ENCODE peak calls at places on chromosomes 2 and 18, in four cellular contexts. X is endodermal cell, E is HCT116, R is cardiac muscle cell. Z is an unnamed sample.

GRCh38 chr18:54134053-54134452 is 90.4 kb downstream of the MBD2 start:
- DNase-seq in X (no peak), E (no peak), R (no peak), Z (peak; percentile 67)

GRCh38 chr18:12990662-12990976 is 543 bp upstream of the CEP192 start:
- DNase-seq in X (no peak), E (no peak), R (no peak), Z (peak; percentile 4)

GRCh38 chr2:137118140-137118539 is 352.8 kb downstream of the THSD7B start:
- DNase-seq in X (no peak), E (no peak), R (no peak), Z (no peak)

GRCh38 chr18:61797691-61798590 is 94.9 kb downstream of the RNF152 start:
- DNase-seq in X (no peak), E (no peak), R (no peak), Z (no peak)

GRCh38 chr2:134988994-134989605 is 58.1 kb downstream of the MAP3K19 start:
- DNase-seq in X (no peak), E (peak; percentile 18), R (peak; percentile 26), Z (peak; percentile 49)

GRCh38 chr2:231931481-231931915 is 5.3 kb upstream of the NPPC start:
- DNase-seq in X (no peak), E (no peak), R (no peak), Z (no peak)

GRCh38 chr2:106334802-106335201 is 133.4 kb downstream of the RGPD3 start:
- DNase-seq in X (no peak), E (no peak), R (no peak), Z (no peak)

GRCh38 chr2:226031078-226031937 is 631.8 kb downstream of the NYAP2 start:
- DNase-seq in X (peak; percentile 91), E (peak; percentile 65), R (peak; percentile 84), Z (peak; percentile 50)

GRCh38 chr2:185221-185620 is 78.6 kb downstream of the SH3YL1 start:
- DNase-seq in X (no peak), E (no peak), R (no peak), Z (peak; percentile 66)

GRCh38 chr18:9366126-9366714 is 31.6 kb downstream of the TWSG1 start:
- DNase-seq in X (peak; percentile 87), E (peak; percentile 64), R (peak; percentile 48), Z (peak; percentile 89)

GRCh38 chr2:96471772-96472171 is 33.4 kb downstream of the NEURL3 start:
- DNase-seq in X (no peak), E (no peak), R (no peak), Z (no peak)

GRCh38 chr2:71756280-71756906 is 303.0 kb downstream of the DYSF start:
- DNase-seq in X (no peak), E (no peak), R (no peak), Z (no peak)

GRCh38 chr2:29182920-29183319 is 67.7 kb downstream of the CLIP4 start:
- DNase-seq in X (no peak), E (no peak), R (no peak), Z (no peak)

GRCh38 chr2:8049851-8050571 is 631.8 kb upstream of the ID2 start:
- DNase-seq in X (no peak), E (no peak), R (no peak), Z (peak; percentile 46)

GRCh38 chr2:161321944-161322343 is 13.7 kb downstream of the PSMD14 start:
- DNase-seq in X (no peak), E (no peak), R (no peak), Z (no peak)

DNA sequence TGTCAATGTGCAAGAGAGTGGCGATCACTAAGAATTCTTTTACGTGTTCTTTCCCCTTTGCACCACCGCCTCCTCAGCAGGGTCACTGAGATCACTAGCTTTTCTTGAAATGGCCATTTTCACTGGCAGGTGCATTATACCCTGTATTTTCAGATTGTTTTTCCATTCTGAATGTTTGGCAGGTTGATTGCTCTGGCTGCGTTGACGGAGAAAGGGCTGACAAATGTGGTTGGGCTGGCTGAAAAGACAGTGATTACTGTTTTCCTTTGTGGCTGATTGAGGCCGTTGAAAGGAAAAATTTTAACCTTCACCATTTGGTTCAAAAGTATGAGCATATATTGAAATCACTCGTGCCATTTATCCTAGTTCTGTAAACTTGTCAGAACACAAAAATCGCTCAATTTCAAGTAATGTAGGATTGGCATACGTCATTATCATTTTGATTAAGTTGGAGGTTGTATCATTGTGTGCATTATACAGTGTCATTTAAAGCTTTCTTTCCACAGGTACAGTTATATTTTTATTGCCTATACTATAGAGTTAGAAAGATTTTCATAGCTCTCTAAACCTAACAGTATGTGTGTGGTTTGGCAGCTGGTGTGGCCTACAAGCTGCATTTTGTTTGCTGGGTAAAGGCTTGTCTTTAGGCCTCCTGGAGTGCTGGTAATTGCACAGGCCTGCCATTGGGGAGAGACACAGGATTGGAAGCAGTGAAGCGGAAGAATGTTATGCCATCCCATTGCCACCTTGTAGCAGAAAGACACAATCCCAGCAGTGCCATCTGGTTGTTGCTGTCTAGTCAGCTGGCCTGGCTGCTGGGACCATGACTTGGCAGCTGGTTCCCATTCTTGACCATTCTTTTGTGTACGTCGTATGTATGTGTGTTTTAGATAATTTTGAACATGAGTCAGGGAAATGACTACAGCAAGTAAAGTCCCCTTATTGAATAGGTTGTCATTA is 36.7 kb downstream of the DYNC1I2 start:
- DNase-seq in X (peak; percentile 68), E (no peak), R (peak; percentile 2), Z (no peak)
- TF ChIP-seq CTCF in X (peak; percentile 59), E (no peak), R (no peak), Z (peak; percentile 28)

DNA sequence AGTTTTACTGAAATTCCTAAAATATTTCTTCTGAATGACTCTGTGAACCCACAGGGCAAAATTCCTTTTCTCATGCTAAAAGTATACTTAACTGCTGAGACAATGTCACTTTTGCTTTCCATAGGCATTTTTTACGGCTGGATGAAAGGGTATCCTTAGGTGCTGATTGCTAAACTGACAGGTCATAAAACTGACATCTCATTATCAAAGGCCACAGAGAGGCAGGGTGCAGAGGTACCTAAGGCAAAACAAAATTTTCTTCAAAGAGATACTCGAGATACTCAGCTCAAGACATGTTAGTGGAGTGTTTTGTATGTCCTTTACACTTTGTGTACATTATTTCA is 62.0 kb upstream of the WDR75 start:
- DNase-seq in X (no peak), E (no peak), R (no peak), Z (peak; percentile 29)
- H3K4me3 ChIP-seq in X (no peak overlapping the region), E (peak overlapping the region; percentile 16), R (no peak overlapping the region), Z (no peak overlapping the region)

DNA sequence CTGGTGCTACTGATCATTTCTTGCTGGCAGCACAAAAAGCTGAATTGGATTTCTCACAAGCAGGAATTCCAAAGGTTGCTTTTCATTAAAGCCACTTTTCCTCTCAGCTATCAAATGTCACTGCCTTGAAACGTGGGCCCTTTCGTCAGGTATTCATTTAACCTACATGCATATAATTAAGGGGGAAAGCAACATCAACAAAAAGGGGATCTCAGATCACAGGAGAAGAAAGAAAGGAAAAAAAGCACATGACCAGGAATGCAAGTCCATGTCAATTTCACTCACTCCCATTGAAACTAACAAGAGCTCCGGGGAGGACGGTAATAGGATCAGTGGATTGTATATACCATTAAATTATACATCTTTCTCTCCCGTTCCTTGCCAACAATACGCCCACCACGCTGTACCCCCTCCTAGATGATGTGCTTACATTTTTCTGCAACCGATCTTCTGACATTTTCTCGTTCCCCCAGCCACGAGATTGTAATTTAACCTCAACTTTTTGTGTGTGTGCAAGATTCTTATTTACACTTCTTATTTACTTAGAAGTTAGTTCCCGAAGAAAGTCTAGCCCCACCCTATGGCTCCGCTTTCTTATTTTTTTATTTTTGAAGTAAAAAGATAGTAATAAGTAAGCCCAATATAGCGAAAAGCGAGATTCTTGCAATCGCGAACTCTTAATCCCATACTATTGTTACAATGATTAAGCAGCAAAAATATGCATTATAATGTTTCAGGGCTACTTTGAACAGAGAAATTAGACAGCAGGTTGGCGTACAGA is 707 bp downstream of the FIGN start:
- DNase-seq in X (peak; percentile 47), E (no peak), R (peak; percentile 36), Z (peak; percentile 27)
- TF ChIP-seq CTCF in X (no peak), E (no peak), R (no peak), Z (no peak)

DNA sequence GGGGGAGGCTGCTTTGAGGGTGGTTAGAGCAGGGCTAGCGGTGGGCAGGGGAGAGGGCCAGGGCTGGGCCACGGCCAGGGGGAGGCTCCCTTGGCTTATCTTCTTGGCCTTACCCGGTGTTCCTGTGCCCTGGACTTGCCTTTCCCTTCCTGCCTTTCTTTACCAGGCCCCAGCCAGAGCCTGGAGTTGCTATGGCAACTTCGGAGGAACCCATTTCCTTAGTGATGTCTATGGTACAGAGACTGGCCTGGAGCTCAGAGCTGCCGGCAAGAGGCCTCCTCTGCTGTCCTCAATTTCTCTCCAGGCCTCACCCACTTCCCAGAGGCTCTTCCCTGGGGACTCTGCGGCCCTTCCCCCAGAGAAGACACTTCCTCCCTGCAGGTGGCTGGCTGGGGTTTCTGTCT is 11.5 kb downstream of the SPEG start:
- DNase-seq in X (peak; percentile 76), E (no peak), R (no peak), Z (no peak)
- H3K4me3 ChIP-seq in X (no peak overlapping the region), E (no peak overlapping the region), R (no peak overlapping the region), Z (no peak overlapping the region)

DNA sequence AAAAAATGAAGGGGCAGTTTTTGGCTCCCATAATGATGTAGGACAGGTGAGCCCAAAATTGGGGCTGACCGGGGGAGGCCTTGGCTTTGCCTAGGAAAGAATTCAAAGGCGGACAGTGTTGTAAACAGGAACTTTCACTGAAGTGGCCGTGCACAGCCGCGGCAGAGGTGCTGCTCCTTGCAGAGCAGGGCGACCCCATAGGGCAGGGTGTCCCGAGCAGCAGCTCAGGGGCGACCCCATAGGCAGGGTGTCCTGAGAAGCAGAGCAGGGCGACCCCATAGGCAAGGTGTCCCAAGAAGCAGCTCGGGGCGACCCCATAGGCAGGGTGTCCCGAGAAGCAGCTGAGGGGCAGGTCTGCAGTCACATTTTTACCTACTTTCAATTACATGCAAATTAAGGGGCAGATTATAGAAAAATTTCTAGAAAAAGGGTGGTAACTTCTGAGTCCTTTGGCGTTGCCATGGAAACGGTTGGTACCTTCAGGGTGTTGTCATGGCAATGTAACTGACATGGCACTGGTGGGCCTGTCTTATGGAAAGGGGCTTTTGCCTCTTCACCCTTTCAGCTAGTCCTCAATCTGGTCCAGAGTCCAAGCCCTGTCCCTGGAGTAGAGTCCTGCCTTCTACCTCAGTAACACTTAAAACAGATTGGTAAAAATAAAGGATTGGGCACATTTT is 134.5 kb downstream of the FBXO15 start:
- DNase-seq in X (no peak), E (no peak), R (no peak), Z (no peak)
- TF ChIP-seq CTCF in X (no peak), E (no peak), R (no peak), Z (no peak)

GRCh38 chr2:212274215-212274614 is 264.4 kb downstream of the ERBB4 start:
- DNase-seq in X (no peak), E (no peak), R (no peak), Z (no peak)
- H3K4me3 ChIP-seq in X (no peak overlapping the region), E (no peak overlapping the region), R (no peak overlapping the region), Z (no peak overlapping the region)

GRCh38 chr18:50906843-50907242 is 27.9 kb downstream of the ME2 start:
- DNase-seq in X (no peak), E (no peak), R (no peak), Z (no peak)
- TF ChIP-seq CTCF in X (no peak), E (no peak), R (no peak), Z (no peak)

Z was measured in epithelial cell of esophagus.